ENCODE peak calls at places on chromosomes 7 and 10, in nine cellular contexts. G, I, E, A, M, Y, U, C and F are unnamed samples.

GRCh38 chr10:88159127-88159829 is 295.9 kb downstream of the PTEN start:
- DNase-seq in G (no peak), I (no peak), E (no peak), C (no peak), A (no peak), Y (no peak), M (no peak), U (no peak), F (no peak)

GRCh38 chr10:80104066-80104926 is 25.8 kb downstream of the TMEM254 start:
- DNase-seq in Y (no peak), E (no peak), M (no peak), C (no peak), I (no peak), G (no peak), A (no peak), U (no peak), F (no peak)

GRCh38 chr7:40987571-40987970 is 715.3 kb downstream of the INHBA start:
- DNase-seq in A (no peak), G (no peak), C (no peak), U (no peak), Y (no peak), I (no peak), M (no peak), E (no peak), F (no peak)

GRCh38 chr10:126199221-126199998 is 188.9 kb downstream of the ADAM12 start:
- DNase-seq in E (no peak), U (no peak), Y (no peak), G (no peak), C (no peak), I (no peak), M (no peak), A (no peak), F (no peak)

GRCh38 chr10:4847580-4848020 is 21.6 kb downstream of the AKR1E2 start:
- DNase-seq in I (no peak), C (no peak), G (no peak), M (peak), U (no peak), Y (no peak), E (no peak), A (no peak), F (peak)

GRCh38 chr7:771241-772004 is 44.3 kb upstream of the PRKAR1B start:
- DNase-seq in U (peak), Y (peak), A (no peak), I (no peak), G (peak), M (no peak), E (peak), C (no peak), F (no peak)

GRCh38 chr7:146768941-146769340 is 652.3 kb downstream of the CNTNAP2 start:
- DNase-seq in M (no peak), U (no peak), G (no peak), A (no peak), C (no peak), Y (no peak), E (no peak), I (no peak), F (no peak)

GRCh38 chr7:70512144-70512543 is 619.8 kb upstream of the GALNT17 start:
- DNase-seq in M (no peak), I (no peak), A (no peak), Y (no peak), E (no peak), C (no peak), U (no peak), G (no peak), F (no peak)

GRCh38 chr7:134514663-134515062 is 12.7 kb upstream of the AKR1B10 start:
- DNase-seq in U (no peak), G (no peak), C (no peak), M (no peak), Y (no peak), A (no peak), E (peak), I (no peak), F (peak)

GRCh38 chr7:120218702-120219101 is 54.3 kb upstream of the KCND2 start:
- DNase-seq in Y (no peak), A (no peak), U (no peak), M (no peak), I (no peak), E (no peak), C (no peak), G (peak), F (no peak)

GRCh38 chr7:87590578-87590977 is 10.1 kb downstream of the ABCB1 start:
- DNase-seq in C (no peak), I (no peak), E (no peak), Y (no peak), G (no peak), U (no peak), A (no peak), M (no peak), F (no peak)

GRCh38 chr10:13536674-13537366 is 8.0 kb upstream of the BEND7 start:
- DNase-seq in A (no peak), U (peak), E (peak), M (no peak), G (no peak), Y (no peak), C (no peak), I (peak), F (peak)

GRCh38 chr10:12811725-12812310 is 189.7 kb downstream of the CCDC3 start:
- DNase-seq in A (no peak), Y (no peak), G (no peak), M (no peak), E (no peak), I (no peak), U (no peak), C (no peak), F (no peak)

GRCh38 chr10:97926055-97926454 is 76.4 kb downstream of the GOLGA7B start:
- DNase-seq in U (peak), M (no peak), E (no peak), G (no peak), C (no peak), I (peak), Y (no peak), A (no peak), F (no peak)

GRCh38 chr10:1966698-1967097 is 229.4 kb upstream of the ADARB2 start:
- DNase-seq in G (no peak), Y (no peak), E (no peak), A (no peak), I (no peak), C (no peak), M (no peak), U (no peak), F (no peak)

GRCh38 chr10:87761892-87762291 is 56.1 kb downstream of the ATAD1 start:
- DNase-seq in I (no peak), A (no peak), M (no peak), U (no peak), E (no peak), G (no peak), C (no peak), Y (no peak), F (peak)

GRCh38 chr7:92446869-92447238 is 428 bp upstream of the GATAD1 start:
- DNase-seq in E (peak), G (peak), I (peak), A (no peak), U (no peak), C (no peak), M (no peak), Y (no peak), F (no peak)

GRCh38 chr7:159104188-159105030 is 40.3 kb downstream of the VIPR2 start:
- DNase-seq in I (peak), U (no peak), G (peak), C (peak), A (no peak), E (peak), M (no peak), Y (peak), F (no peak)

GRCh38 chr10:3499120-3499519 is 285.9 kb downstream of the KLF6 start:
- DNase-seq in Y (no peak), I (no peak), E (no peak), G (no peak), M (no peak), C (no peak), A (no peak), U (no peak), F (no peak)

GRCh38 chr7:81767883-81768282 is 2.0 kb downstream of the HGF start:
- DNase-seq in Y (no peak), M (no peak), A (no peak), I (no peak), U (no peak), G (no peak), C (no peak), E (no peak), F (no peak)

GRCh38 chr10:24008164-24009066 is 200.5 kb upstream of the KIAA1217 start:
- DNase-seq in I (no peak), U (no peak), C (peak), E (no peak), A (no peak), M (peak), Y (no peak), G (no peak), F (no peak)

GRCh38 chr10:117536359-117536861 is 6.1 kb upstream of the EMX2 start:
- DNase-seq in I (no peak), E (no peak), M (no peak), U (no peak), Y (no peak), G (no peak), A (no peak), C (no peak), F (no peak)

GRCh38 chr10:25444266-25444665 is 269.5 kb downstream of the GPR158 start:
- DNase-seq in Y (no peak), I (no peak), E (no peak), C (no peak), U (no peak), M (no peak), G (no peak), A (no peak), F (no peak)

GRCh38 chr7:48351893-48352292 is 180.6 kb downstream of the ABCA13 start:
- DNase-seq in M (no peak), Y (no peak), G (no peak), U (no peak), C (no peak), E (no peak), I (no peak), A (no peak), F (no peak)

GRCh38 chr7:28984631-28985030 is 26.5 kb upstream of the TRIL start:
- DNase-seq in E (peak), I (no peak), U (peak), M (peak), Y (no peak), C (peak), A (no peak), G (peak), F (no peak)

GRCh38 chr7:35390146-35390545 is 136.2 kb upstream of the TBX20 start:
- DNase-seq in E (no peak), C (no peak), G (no peak), A (no peak), M (no peak), Y (no peak), U (no peak), I (no peak), F (no peak)

GRCh38 chr7:99210265-99210970 is 2.5 kb upstream of the KPNA7 start:
- DNase-seq in I (no peak), M (no peak), G (peak), U (no peak), A (no peak), C (no peak), E (no peak), Y (no peak), F (no peak)

GRCh38 chr10:5599613-5600520 is 66.5 kb downstream of the ASB13 start:
- DNase-seq in I (no peak), E (no peak), U (no peak), C (no peak), A (no peak), M (no peak), G (no peak), Y (no peak), F (no peak)

GRCh38 chr10:470339-471003 is 219.0 kb downstream of the DIP2C start:
- DNase-seq in Y (no peak), A (no peak), U (no peak), I (no peak), E (no peak), M (no peak), G (no peak), C (no peak), F (no peak)

GRCh38 chr10:72719941-72720592 is 28.1 kb downstream of the MCU start:
- DNase-seq in U (no peak), A (no peak), M (no peak), E (no peak), C (no peak), I (no peak), Y (no peak), G (no peak), F (no peak)

GRCh38 chr10:48598243-48598935 is 6.5 kb downstream of the ARHGAP22 start:
- DNase-seq in U (no peak), M (no peak), E (peak), Y (no peak), A (no peak), C (no peak), G (no peak), I (no peak), F (no peak)

GRCh38 chr7:27147211-27148030 is at the start of gene HOXA6:
- DNase-seq in Y (peak), E (peak), I (peak), M (peak), C (no peak), U (peak), A (no peak), G (peak), F (no peak)

GRCh38 chr10:14586901-14587300 is 187.8 kb downstream of the FAM107B start:
- DNase-seq in A (peak), G (no peak), U (no peak), C (no peak), I (no peak), Y (no peak), M (no peak), E (peak), F (no peak)

GRCh38 chr7:102096706-102097427 is 189.8 kb upstream of the SH2B2 start:
- DNase-seq in I (no peak), M (no peak), Y (no peak), U (no peak), A (no peak), G (no peak), E (peak), C (no peak), F (no peak)

GRCh38 chr10:102669206-102670064 is 25.2 kb downstream of the TRIM8 start:
- DNase-seq in C (peak), E (peak), I (no peak), A (no peak), M (no peak), U (no peak), Y (no peak), G (peak), F (peak)

GRCh38 chr7:102415685-102416225 is 17.6 kb upstream of the ORAI2 start:
- DNase-seq in Y (no peak), C (no peak), A (peak), U (no peak), G (no peak), I (peak), E (peak), M (no peak), F (peak)

GRCh38 chr7:114949227-114949626 is 27.3 kb downstream of the MDFIC start:
- DNase-seq in E (no peak), I (no peak), G (no peak), C (no peak), Y (no peak), U (no peak), A (no peak), M (no peak), F (no peak)

GRCh38 chr7:117157871-117158209 is 165.0 kb downstream of the WNT2 start:
- DNase-seq in M (no peak), I (no peak), U (no peak), Y (no peak), G (no peak), A (no peak), E (no peak), C (no peak), F (no peak)

GRCh38 chr7:4973728-4974198 is 14.8 kb upstream of the MMD2 start:
- DNase-seq in A (peak), G (peak), Y (peak), E (peak), C (peak), U (peak), I (peak), M (peak), F (peak)
- TF ChIP-seq POLR2A in A (peak), G (no peak), Y (peak), E (peak), C (peak), U (no peak), I (no peak), M (no peak), F (peak)

GRCh38 chr10:100346351-100346764 is 675 bp upstream of the SCD start:
- DNase-seq in M (no peak), Y (peak), A (peak), G (peak), E (peak), U (peak), I (peak), C (peak), F (peak)
- TF ChIP-seq POLR2A in M (no peak), Y (no peak), A (no peak), G (no peak), E (no peak), U (no peak), I (no peak), C (no peak), F (no peak)

GRCh38 chr7:43195768-43196167 is 83.3 kb downstream of the HECW1 start:
- DNase-seq in A (no peak), U (no peak), Y (no peak), I (no peak), G (no peak), E (no peak), M (no peak), C (no peak), F (no peak)
- TF ChIP-seq POLR2A in A (no peak), U (no peak), Y (no peak), I (no peak), G (no peak), E (no peak), M (no peak), C (no peak), F (no peak)

GRCh38 chr10:110225441-110225755 is 18.0 kb downstream of the MXI1 start:
- DNase-seq in A (no peak), U (no peak), G (no peak), I (no peak), M (no peak), C (no peak), E (no peak), Y (no peak), F (no peak)

GRCh38 chr10:110224992-110225391 is 17.6 kb downstream of the MXI1 start:
- DNase-seq in C (no peak), I (peak), G (no peak), E (no peak), M (no peak), U (no peak), Y (no peak), A (no peak), F (no peak)

GRCh38 chr10:110226926-110227641 is 19.7 kb downstream of the MXI1 start:
- DNase-seq in U (peak), I (peak), A (peak), C (peak), E (peak), G (peak), M (no peak), Y (peak), F (peak)

GRCh38 chr10:110226555-110226925 is 19.1 kb downstream of the MXI1 start:
- DNase-seq in G (peak), A (peak), I (no peak), E (peak), M (peak), C (peak), Y (peak), U (peak), F (peak)

GRCh38 chr10:110225756-110226554 is 18.6 kb downstream of the MXI1 start:
- DNase-seq in U (peak), I (peak), M (peak), E (peak), A (peak), Y (peak), G (peak), C (peak), F (peak)
- TF ChIP-seq POLR2A in U (no peak), I (peak), M (no peak), E (peak), A (no peak), Y (no peak), G (no peak), C (peak), F (peak)

GRCh38 chr7:127586346-127586745 is 950 bp upstream of the GCC1 start:
- DNase-seq in C (no peak), A (no peak), E (no peak), M (no peak), Y (no peak), U (no peak), I (no peak), G (no peak), F (no peak)

GRCh38 chr7:127587663-127588018 is 570 bp upstream of the ARF5 start:
- DNase-seq in I (peak), E (peak), A (no peak), C (no peak), U (no peak), G (no peak), M (peak), Y (peak), F (no peak)

GRCh38 chr7:127584648-127585043 is 750 bp downstream of the GCC1 start:
- DNase-seq in C (no peak), Y (peak), U (no peak), I (peak), G (no peak), E (no peak), A (no peak), M (no peak), F (no peak)

GRCh38 chr7:127588019-127588696 is at the start of gene ARF5:
- DNase-seq in M (peak), E (peak), I (peak), U (peak), G (peak), C (peak), A (peak), Y (peak), F (peak)

DNA sequence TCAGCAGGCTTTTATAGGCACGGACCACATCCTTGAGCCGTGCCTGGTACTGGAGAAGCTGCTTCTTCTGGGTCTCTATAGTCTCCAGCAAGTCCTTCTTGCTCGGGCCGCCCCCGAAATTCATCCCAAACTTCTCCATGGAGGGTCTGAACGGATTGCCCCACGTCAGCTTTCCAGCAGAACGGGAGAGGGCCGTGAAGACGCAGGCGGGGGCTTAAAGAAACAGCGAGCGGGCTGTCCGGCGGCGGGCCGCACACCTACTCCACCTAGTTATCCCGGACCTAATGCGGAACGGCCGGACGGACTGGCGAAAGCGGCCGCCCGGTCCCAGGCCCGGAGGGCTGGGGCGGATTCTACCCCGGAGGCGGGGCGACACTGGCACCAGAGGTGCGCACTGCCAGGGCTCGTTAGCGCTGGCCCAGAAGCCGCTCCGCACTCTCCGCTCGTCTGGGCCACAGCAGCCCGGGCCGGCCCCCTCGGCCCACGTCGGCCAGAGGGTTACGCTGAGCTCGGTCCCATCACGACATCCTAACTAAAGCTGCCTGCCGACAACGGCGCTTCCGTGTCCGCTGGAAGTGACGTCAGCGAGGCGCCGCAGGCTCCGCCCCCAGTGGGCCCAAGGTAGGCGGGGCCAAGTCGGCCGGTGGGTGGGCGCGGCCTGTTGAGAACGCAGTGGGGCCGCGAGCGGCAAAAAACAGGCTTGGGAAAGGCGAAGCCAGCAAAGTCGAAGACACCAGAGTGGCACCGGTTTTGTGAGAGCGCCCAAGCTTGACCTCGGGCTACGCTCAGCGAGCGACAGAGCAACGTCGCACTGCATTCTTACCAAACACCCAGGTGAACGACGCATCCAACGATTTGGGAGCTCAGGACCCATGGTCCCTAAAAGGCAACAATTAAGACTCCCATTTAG is at the start of gene GCC1:
- DNase-seq in C (peak), Y (peak), I (peak), U (peak), G (peak), E (peak), M (peak), A (peak), F (peak)
- TF ChIP-seq POLR2A in C (peak), Y (peak), I (no peak), U (no peak), G (peak), E (peak), M (peak), A (peak), F (peak)

GRCh38 chr10:91162495-91163268 is 57.8 kb upstream of the PCGF5 start:
- DNase-seq in C (peak), A (peak), I (peak), M (peak), Y (peak), G (peak), E (peak), U (peak), F (peak)
- TF ChIP-seq POLR2A in C (peak), A (peak), I (peak), M (no peak), Y (peak), G (no peak), E (no peak), U (no peak), F (peak)